ENCODE peak calls at places on chromosomes 12 and 14, in six cellular contexts. Q, Z, R, N, K and P are unnamed samples.

GRCh38 chr14:95557291-95557690 is 22.4 kb downstream of the GLRX5 start:
- DNase-seq in Q (no peak), Z (no peak), R (no peak), N (no peak), K (no peak), P (no peak)

GRCh38 chr14:104331871-104332605 is 193.7 kb downstream of the KIF26A start:
- DNase-seq in Q (no peak), Z (no peak), R (no peak), N (no peak), K (no peak), P (no peak)

GRCh38 chr12:62813031-62813829 is 121.7 kb downstream of the PPM1H start:
- DNase-seq in Q (peak), Z (peak), R (peak), N (peak), K (peak), P (peak)

GRCh38 chr12:990308-990648 is 745 bp upstream of the ERC1 start:
- DNase-seq in Q (peak), Z (no peak), R (peak), N (peak), K (no peak), P (peak)

GRCh38 chr12:32240833-32241232 is 134.2 kb downstream of the BICD1 start:
- DNase-seq in Q (peak), Z (no peak), R (peak), N (no peak), K (no peak), P (peak)

GRCh38 chr14:74275265-74275841 is 27.4 kb downstream of the ABCD4 start:
- DNase-seq in Q (peak), Z (peak), R (peak), N (no peak), K (peak), P (peak)

GRCh38 chr12:71935594-71935993 is 3.1 kb upstream of the TPH2 start:
- DNase-seq in Q (peak), Z (no peak), R (no peak), N (no peak), K (no peak), P (peak)

GRCh38 chr12:44930972-44931600 is 55.0 kb upstream of the NELL2 start:
- DNase-seq in Q (peak), Z (peak), R (peak), N (no peak), K (peak), P (peak)

GRCh38 chr12:121560392-121561021 is 20.3 kb downstream of the KDM2B start:
- DNase-seq in Q (no peak), Z (no peak), R (no peak), N (no peak), K (no peak), P (no peak)

GRCh38 chr12:105085537-105085936 is 1.3 kb upstream of the ALDH1L2 start:
- DNase-seq in Q (no peak), Z (no peak), R (peak), N (no peak), K (no peak), P (no peak)

GRCh38 chr12:105084251-105085250 is at the start of gene ALDH1L2:
- DNase-seq in Q (peak), Z (peak), R (peak), N (peak), K (peak), P (peak)

GRCh38 chr12:105079011-105079570 is 5.2 kb downstream of the ALDH1L2 start:
- DNase-seq in Q (no peak), Z (no peak), R (no peak), N (no peak), K (no peak), P (no peak)

GRCh38 chr12:105083041-105083440 is 1.2 kb downstream of the ALDH1L2 start:
- DNase-seq in Q (no peak), Z (no peak), R (peak), N (no peak), K (no peak), P (no peak)

GRCh38 chr12:105083551-105084105 is 630 bp downstream of the ALDH1L2 start:
- DNase-seq in Q (peak), Z (peak), R (peak), N (peak), K (no peak), P (peak)
- TF ChIP-seq CTCF in Q (no peak), Z (peak), R (peak), N (no peak), K (no peak), P (no peak)

GRCh38 chr12:6074394-6074793 is 50.1 kb downstream of the VWF start:
- DNase-seq in Q (no peak), Z (no peak), R (no peak), N (no peak), K (no peak), P (no peak)

GRCh38 chr12:6069452-6070093 is 54.9 kb downstream of the VWF start:
- DNase-seq in Q (peak), Z (peak), R (peak), N (no peak), K (peak), P (peak)

GRCh38 chr12:6073426-6073825 is 51.0 kb downstream of the VWF start:
- DNase-seq in Q (no peak), Z (no peak), R (no peak), N (no peak), K (no peak), P (no peak)

GRCh38 chr12:6070472-6071257 is 53.8 kb downstream of the VWF start:
- DNase-seq in Q (peak), Z (no peak), R (no peak), N (no peak), K (no peak), P (peak)

DNA sequence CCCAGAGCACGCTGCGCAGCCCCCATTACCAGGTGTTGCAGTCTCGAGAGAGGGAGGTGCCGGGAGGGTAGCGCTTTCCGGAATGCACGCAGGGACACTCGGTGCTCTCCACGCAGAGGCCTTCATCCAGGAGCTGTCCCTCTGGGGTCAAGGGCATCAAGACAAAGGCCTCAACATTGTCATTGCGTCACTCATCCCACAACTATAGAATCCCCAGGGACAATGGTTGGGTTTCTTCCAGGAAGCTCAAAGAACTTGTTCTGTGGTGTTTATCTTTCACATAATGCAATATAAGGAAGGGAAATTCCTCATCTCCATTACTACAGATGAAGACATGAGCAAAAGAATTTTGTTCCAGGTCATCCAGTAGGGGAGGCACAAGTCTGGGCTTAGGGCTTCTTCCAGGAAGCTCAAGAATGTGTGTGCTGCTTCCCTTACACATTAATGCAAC is 52.1 kb downstream of the VWF start:
- DNase-seq in Q (peak), Z (peak), R (peak), N (no peak), K (no peak), P (peak)
- TF ChIP-seq CTCF in Q (peak), Z (peak), R (peak), N (no peak), K (peak), P (peak)

GRCh38 chr12:11171145-11171952 is at the start of gene SMIM10L1:
- DNase-seq in Q (peak), Z (peak), R (peak), N (peak), K (peak), P (peak)
- TF ChIP-seq CTCF in Q (no peak), Z (peak), R (no peak), N (no peak), K (peak), P (no peak)

GRCh38 chr12:85448548-85449139 is 168.6 kb downstream of the ALX1 start:
- DNase-seq in Q (no peak), Z (no peak), R (peak), N (no peak), K (no peak), P (peak)
- TF ChIP-seq CTCF in Q (no peak), Z (peak), R (peak), N (no peak), K (peak), P (peak)